ENCODE peak calls at places on chromosomes 11 and 22, in six cellular contexts. U, A, J, I, T and F are unnamed samples.

GRCh38 chr22:36021649-36022048 is 7.0 kb downstream of the RBFOX2 start:
- DNase-seq in U (no peak), A (no peak), J (no peak), I (no peak), T (no peak), F (no peak)

GRCh38 chr11:41256060-41256459 is 203.4 kb downstream of the LRRC4C start:
- DNase-seq in U (no peak), A (no peak), J (no peak), I (no peak), T (no peak), F (no peak)

GRCh38 chr11:92226331-92227232 is 2.0 kb downstream of the FAT3 start:
- DNase-seq in U (peak; percentile 13), A (no peak), J (no peak), I (peak; percentile 27), T (peak; percentile 94), F (no peak)

GRCh38 chr11:66123902-66124301 is 53.8 kb downstream of the PACS1 start:
- DNase-seq in U (no peak), A (no peak), J (no peak), I (no peak), T (no peak), F (no peak)

GRCh38 chr11:117315285-117316196 is 515 bp downstream of the BACE1 start:
- DNase-seq in U (no peak), A (no peak), J (peak; percentile 10), I (peak; percentile 10), T (no peak), F (peak; percentile 21)

GRCh38 chr11:18617688-18618340 is 16.3 kb downstream of the SPTY2D1 start:
- DNase-seq in U (no peak), A (no peak), J (peak; percentile 57), I (peak; percentile 75), T (no peak), F (no peak)

GRCh38 chr11:130473795-130474377 is 25.4 kb downstream of the ADAMTS15 start:
- DNase-seq in U (no peak), A (no peak), J (no peak), I (no peak), T (no peak), F (no peak)

GRCh38 chr11:76135491-76135890 is 70.8 kb downstream of the WNT11 start:
- DNase-seq in U (no peak), A (no peak), J (no peak), I (no peak), T (peak; percentile 3), F (no peak)

GRCh38 chr11:131999084-131999483 is 628.7 kb downstream of the NTM start:
- DNase-seq in U (no peak), A (no peak), J (no peak), I (no peak), T (no peak), F (no peak)

GRCh38 chr11:18294862-18295261 is 27.1 kb downstream of the HPS5 start:
- DNase-seq in U (no peak), A (no peak), J (no peak), I (no peak), T (no peak), F (no peak)

GRCh38 chr11:116192509-116193206 is 580.1 kb downstream of the BUD13 start:
- DNase-seq in U (no peak), A (no peak), J (no peak), I (peak; percentile 8), T (peak; percentile 69), F (no peak)

GRCh38 chr22:32781695-32782094 is 19.8 kb upstream of the TIMP3 start:
- DNase-seq in U (no peak), A (no peak), J (no peak), I (no peak), T (no peak), F (no peak)

GRCh38 chr22:25845985-25846745 is 104.2 kb downstream of the MYO18B start:
- DNase-seq in U (no peak), A (no peak), J (no peak), I (no peak), T (no peak), F (no peak)

GRCh38 chr11:72652871-72653615 is 21.2 kb downstream of the PDE2A start:
- DNase-seq in U (no peak), A (peak; percentile 21), J (no peak), I (no peak), T (peak; percentile 90), F (no peak)

GRCh38 chr11:15907806-15908205 is 448.5 kb downstream of the SOX6 start:
- DNase-seq in U (no peak), A (no peak), J (no peak), I (no peak), T (peak; percentile 64), F (no peak)

GRCh38 chr11:75380245-75380644 is 19.1 kb upstream of the RPS3 start:
- DNase-seq in U (no peak), A (no peak), J (no peak), I (no peak), T (no peak), F (no peak)

GRCh38 chr22:23132376-23133091 is 9.3 kb downstream of the RSPH14 start:
- DNase-seq in U (no peak), A (no peak), J (no peak), I (no peak), T (no peak), F (no peak)

GRCh38 chr11:11584937-11585336 is 36.9 kb downstream of the GALNT18 start:
- DNase-seq in U (no peak), A (no peak), J (no peak), I (peak; percentile 23), T (no peak), F (no peak)

GRCh38 chr11:120660024-120660565 is 148.5 kb downstream of the GRIK4 start:
- DNase-seq in U (no peak), A (no peak), J (no peak), I (peak; percentile 41), T (peak; percentile 89), F (no peak)

GRCh38 chr11:124841765-124842700 is 23.2 kb upstream of the ROBO3 start:
- DNase-seq in U (no peak), A (no peak), J (no peak), I (no peak), T (peak; percentile 56), F (no peak)

GRCh38 chr11:15580056-15580774 is 465.5 kb downstream of the INSC start:
- DNase-seq in U (no peak), A (no peak), J (no peak), I (no peak), T (no peak), F (no peak)

GRCh38 chr11:117589024-117589423 is 208.0 kb downstream of the DSCAML1 start:
- DNase-seq in U (no peak), A (no peak), J (no peak), I (no peak), T (no peak), F (no peak)

GRCh38 chr22:43879901-43880742 is 11.7 kb downstream of the PNPLA5 start:
- DNase-seq in U (no peak), A (no peak), J (no peak), I (no peak), T (peak; percentile 22), F (peak; percentile 25)

GRCh38 chr11:47060807-47061206 is 115.9 kb downstream of the ARFGAP2 start:
- DNase-seq in U (no peak), A (no peak), J (no peak), I (peak; percentile 64), T (no peak), F (no peak)

GRCh38 chr22:17492247-17492646 is 71.1 kb upstream of the SLC25A18 start:
- DNase-seq in U (no peak), A (no peak), J (no peak), I (no peak), T (no peak), F (no peak)

GRCh38 chr11:71996946-71997345 is 1.8 kb upstream of the IL18BP start:
- DNase-seq in U (peak; percentile 54), A (no peak), J (no peak), I (no peak), T (no peak), F (peak; percentile 78)

GRCh38 chr11:57541099-57541670 is 3.8 kb downstream of the SMTNL1 start:
- DNase-seq in U (no peak), A (no peak), J (no peak), I (no peak), T (no peak), F (no peak)

GRCh38 chr11:57140568-57140967 is 41.2 kb upstream of the LRRC55 start:
- DNase-seq in U (no peak), A (no peak), J (no peak), I (no peak), T (no peak), F (no peak)

GRCh38 chr11:66015094-66015881 is 3.5 kb downstream of the CST6 start:
- DNase-seq in U (peak; percentile 50), A (no peak), J (no peak), I (peak; percentile 48), T (no peak), F (peak; percentile 74)

GRCh38 chr11:79007811-79008294 is 433.0 kb downstream of the TENM4 start:
- DNase-seq in U (no peak), A (no peak), J (no peak), I (no peak), T (peak; percentile 37), F (no peak)

GRCh38 chr22:22709719-22710445 is 65.5 kb downstream of the GGTLC2 start:
- DNase-seq in U (no peak), A (no peak), J (no peak), I (no peak), T (peak; percentile 91), F (no peak)

GRCh38 chr11:130513132-130513531 is 64.7 kb downstream of the ADAMTS15 start:
- DNase-seq in U (peak; percentile 61), A (no peak), J (no peak), I (peak; percentile 40), T (no peak), F (peak; percentile 37)

GRCh38 chr11:123063396-123064267 is 1.7 kb upstream of the HSPA8 start:
- DNase-seq in U (no peak), A (no peak), J (peak; percentile 44), I (peak; percentile 57), T (no peak), F (peak; percentile 66)

GRCh38 chr11:64865286-64866172 is 12.9 kb downstream of the EHD1 start:
- DNase-seq in U (no peak), A (no peak), J (no peak), I (peak; percentile 85), T (no peak), F (no peak)
- H3K4me1 ChIP-seq in U (peaks cover 86% of the 10 kb centered on the region), A (peaks cover 14% of the 10 kb centered on the region), J (peaks cover 100% of the 10 kb centered on the region), I (peaks cover 62% of the 10 kb centered on the region), T (peaks cover 9% of the 10 kb centered on the region), F (peaks cover 81% of the 10 kb centered on the region)

DNA sequence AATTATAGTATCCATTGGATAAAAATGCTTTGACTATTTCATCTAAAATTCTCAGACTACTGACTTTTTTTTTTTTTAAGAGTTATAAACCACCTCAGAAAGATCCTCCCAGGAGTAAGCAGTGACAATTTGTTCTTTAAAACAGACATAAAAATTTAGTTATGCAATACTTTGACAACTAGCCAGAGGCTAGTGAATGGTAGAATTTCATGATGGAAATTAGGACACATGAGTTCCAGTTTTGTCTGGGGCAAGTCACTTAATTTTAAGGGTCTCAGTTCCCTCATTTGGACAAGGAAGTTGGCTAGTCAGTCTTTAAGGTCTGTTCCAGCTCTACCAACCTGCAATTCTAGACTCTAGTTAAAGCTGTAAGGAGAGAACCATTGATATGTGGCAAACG is 2.9 kb downstream of the IL18 start:
- DNase-seq in U (no peak), A (no peak), J (no peak), I (no peak), T (no peak), F (no peak)
- H3K27ac ChIP-seq in U (no peak overlapping the region), A (no peak overlapping the region), J (no peak overlapping the region), I (no peak overlapping the region), T (no peak overlapping the region), F (peak overlapping the region; percentile 82)

GRCh38 chr22:19579880-19580279 is 55.7 kb upstream of the CLDN5 start:
- DNase-seq in U (peak; percentile 34), A (no peak), J (no peak), I (no peak), T (no peak), F (peak; percentile 65)
- H3K4me3 ChIP-seq in U (no peak overlapping the region), A (no peak overlapping the region), J (peak overlapping the region; percentile 0), I (no peak overlapping the region), T (no peak overlapping the region), F (no peak overlapping the region)

GRCh38 chr11:118623291-118623655 is 15.9 kb downstream of the PHLDB1 start:
- DNase-seq in U (no peak), A (no peak), J (no peak), I (peak; percentile 69), T (no peak), F (no peak)
- H3K4me1 ChIP-seq in U (peaks cover 67% of the 10 kb centered on the region), A (peaks cover 21% of the 10 kb centered on the region), J (peaks cover 8% of the 10 kb centered on the region), I (peaks cover 38% of the 10 kb centered on the region), T (no peaks in the 10 kb centered on the region), F (peaks cover 50% of the 10 kb centered on the region)